ENCODE peak calls at places on chromosomes 7 and 10, in nine cellular contexts. One of them, this sample, is unnamed.

GRCh38 chr10:104614245-104614831 is 26.8 kb upstream of the SORCS3 start:
- DNase-seq in Peyer's patch: no peak
- DNase-seq in psoas muscle: no peak
- DNase-seq in IMR-90: peak
- DNase-seq in endodermal cell: peak
- DNase-seq in neural progenitor cell: peak
- DNase-seq in GM23248: peak
- DNase-seq in cardiac muscle cell: no peak
- DNase-seq in CD4-positive, alpha-beta T cell: no peak
- DNase-seq in this sample: no peak

GRCh38 chr7:129468087-129468486 is 33.9 kb downstream of the STRIP2 start:
- DNase-seq in Peyer's patch: no peak
- DNase-seq in psoas muscle: no peak
- DNase-seq in IMR-90: peak
- DNase-seq in endodermal cell: no peak
- DNase-seq in neural progenitor cell: no peak
- DNase-seq in GM23248: peak
- DNase-seq in cardiac muscle cell: no peak
- DNase-seq in CD4-positive, alpha-beta T cell: no peak
- DNase-seq in this sample: no peak

GRCh38 chr10:77393411-77393810 is 244.2 kb downstream of the KCNMA1 start:
- DNase-seq in Peyer's patch: no peak
- DNase-seq in psoas muscle: no peak
- DNase-seq in IMR-90: no peak
- DNase-seq in endodermal cell: no peak
- DNase-seq in neural progenitor cell: no peak
- DNase-seq in GM23248: no peak
- DNase-seq in cardiac muscle cell: no peak
- DNase-seq in CD4-positive, alpha-beta T cell: no peak
- DNase-seq in this sample: no peak

GRCh38 chr10:121947931-121948330 is 20.1 kb upstream of the ATE1 start:
- DNase-seq in Peyer's patch: no peak
- DNase-seq in psoas muscle: no peak
- DNase-seq in IMR-90: no peak
- DNase-seq in endodermal cell: no peak
- DNase-seq in neural progenitor cell: no peak
- DNase-seq in GM23248: no peak
- DNase-seq in cardiac muscle cell: no peak
- DNase-seq in CD4-positive, alpha-beta T cell: no peak
- DNase-seq in this sample: no peak

GRCh38 chr7:17560966-17561365 is 262.5 kb downstream of the AHR start:
- DNase-seq in Peyer's patch: no peak
- DNase-seq in psoas muscle: no peak
- DNase-seq in IMR-90: no peak
- DNase-seq in endodermal cell: no peak
- DNase-seq in neural progenitor cell: no peak
- DNase-seq in GM23248: no peak
- DNase-seq in cardiac muscle cell: no peak
- DNase-seq in CD4-positive, alpha-beta T cell: no peak
- DNase-seq in this sample: no peak

GRCh38 chr7:157576415-157576814 is 239.6 kb downstream of the DNAJB6 start:
- DNase-seq in Peyer's patch: peak
- DNase-seq in psoas muscle: no peak
- DNase-seq in IMR-90: no peak
- DNase-seq in endodermal cell: no peak
- DNase-seq in neural progenitor cell: no peak
- DNase-seq in GM23248: no peak
- DNase-seq in cardiac muscle cell: no peak
- DNase-seq in CD4-positive, alpha-beta T cell: peak
- DNase-seq in this sample: no peak

GRCh38 chr7:103797647-103798307 is 191.7 kb downstream of the RELN start:
- DNase-seq in Peyer's patch: no peak
- DNase-seq in psoas muscle: no peak
- DNase-seq in IMR-90: no peak
- DNase-seq in endodermal cell: no peak
- DNase-seq in neural progenitor cell: no peak
- DNase-seq in GM23248: no peak
- DNase-seq in cardiac muscle cell: no peak
- DNase-seq in CD4-positive, alpha-beta T cell: no peak
- DNase-seq in this sample: no peak

GRCh38 chr7:44114586-44115310 is 8.6 kb downstream of the POLD2 start:
- DNase-seq in Peyer's patch: no peak
- DNase-seq in psoas muscle: peak
- DNase-seq in IMR-90: no peak
- DNase-seq in endodermal cell: no peak
- DNase-seq in neural progenitor cell: no peak
- DNase-seq in GM23248: no peak
- DNase-seq in cardiac muscle cell: no peak
- DNase-seq in CD4-positive, alpha-beta T cell: no peak
- DNase-seq in this sample: peak

GRCh38 chr7:107592361-107593024 is 12.4 kb downstream of the BCAP29 start:
- DNase-seq in Peyer's patch: no peak
- DNase-seq in psoas muscle: no peak
- DNase-seq in IMR-90: peak
- DNase-seq in endodermal cell: no peak
- DNase-seq in neural progenitor cell: no peak
- DNase-seq in GM23248: peak
- DNase-seq in cardiac muscle cell: no peak
- DNase-seq in CD4-positive, alpha-beta T cell: no peak
- DNase-seq in this sample: no peak

GRCh38 chr10:80207768-80208385 is 2.5 kb upstream of the ANXA11 start:
- DNase-seq in Peyer's patch: no peak
- DNase-seq in psoas muscle: no peak
- DNase-seq in IMR-90: no peak
- DNase-seq in endodermal cell: no peak
- DNase-seq in neural progenitor cell: no peak
- DNase-seq in GM23248: no peak
- DNase-seq in cardiac muscle cell: no peak
- DNase-seq in CD4-positive, alpha-beta T cell: no peak
- DNase-seq in this sample: no peak

GRCh38 chr10:47306429-47307210 is 6.6 kb downstream of the GDF10 start:
- DNase-seq in Peyer's patch: no peak
- DNase-seq in psoas muscle: no peak
- DNase-seq in IMR-90: no peak
- DNase-seq in endodermal cell: no peak
- DNase-seq in neural progenitor cell: no peak
- DNase-seq in GM23248: no peak
- DNase-seq in cardiac muscle cell: no peak
- DNase-seq in CD4-positive, alpha-beta T cell: no peak
- DNase-seq in this sample: no peak

GRCh38 chr7:27784399-27785053 is 44.6 kb downstream of the TAX1BP1 start:
- DNase-seq in Peyer's patch: no peak
- DNase-seq in psoas muscle: no peak
- DNase-seq in IMR-90: peak
- DNase-seq in endodermal cell: no peak
- DNase-seq in neural progenitor cell: peak
- DNase-seq in GM23248: peak
- DNase-seq in cardiac muscle cell: peak
- DNase-seq in CD4-positive, alpha-beta T cell: no peak
- DNase-seq in this sample: no peak

DNA sequence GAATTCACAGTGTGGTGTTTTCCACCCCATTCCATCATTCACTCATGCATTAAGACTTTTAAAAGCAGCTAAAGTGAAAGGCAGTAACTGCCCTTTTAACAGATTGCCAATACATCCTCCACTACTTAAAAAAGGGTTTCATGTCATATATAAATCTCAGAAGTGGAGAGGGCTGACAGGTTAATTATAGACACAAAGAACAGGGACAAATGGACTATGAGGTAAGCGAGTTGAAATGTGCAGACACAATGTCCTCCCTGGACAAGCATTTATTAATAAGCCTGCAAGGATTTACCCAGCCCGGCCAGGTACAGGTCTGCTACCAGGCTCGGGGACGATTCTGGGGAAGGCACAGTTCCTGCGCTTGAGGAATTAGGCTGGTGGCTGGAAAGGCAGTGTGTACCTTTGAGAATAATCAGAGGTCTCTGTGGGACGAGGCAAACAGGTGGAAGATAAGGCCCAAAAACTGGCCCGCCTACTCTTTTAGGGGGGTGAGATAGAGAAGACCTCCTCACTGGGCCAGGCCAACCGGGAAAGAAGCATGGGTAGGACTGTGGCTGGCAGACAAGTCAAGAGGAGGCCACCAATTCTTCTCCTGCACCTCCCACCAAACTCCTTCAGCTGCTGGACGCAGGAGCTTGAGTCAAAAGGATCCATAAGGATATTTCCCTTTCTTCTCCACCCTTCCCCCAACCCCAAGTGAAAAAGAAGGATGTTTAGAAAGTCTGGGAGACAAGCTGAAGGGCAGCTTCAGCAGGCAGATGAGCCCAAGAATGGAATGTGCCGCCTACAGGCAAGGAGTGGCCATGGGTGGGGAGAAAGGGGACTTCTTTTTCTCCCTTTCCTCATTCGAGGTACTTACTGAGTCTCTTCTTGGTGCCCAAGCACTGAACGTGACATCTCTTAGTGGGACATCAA is 1.5 kb downstream of the PDLIM1 start:
- DNase-seq in Peyer's patch: peak
- DNase-seq in psoas muscle: peak
- DNase-seq in IMR-90: no peak
- DNase-seq in endodermal cell: peak
- DNase-seq in neural progenitor cell: peak
- DNase-seq in GM23248: peak
- DNase-seq in cardiac muscle cell: no peak
- DNase-seq in CD4-positive, alpha-beta T cell: no peak
- DNase-seq in this sample: no peak
- H3K27ac ChIP-seq in Peyer's patch: peak
- H3K27ac ChIP-seq in psoas muscle: peak
- H3K27ac ChIP-seq in IMR-90: peak
- H3K27ac ChIP-seq in endodermal cell: no peak
- H3K27ac ChIP-seq in neural progenitor cell: no peak
- H3K27ac ChIP-seq in GM23248: no peak
- H3K27ac ChIP-seq in cardiac muscle cell: peak
- H3K27ac ChIP-seq in CD4-positive, alpha-beta T cell: no peak
- H3K27ac ChIP-seq in this sample: no peak

DNA sequence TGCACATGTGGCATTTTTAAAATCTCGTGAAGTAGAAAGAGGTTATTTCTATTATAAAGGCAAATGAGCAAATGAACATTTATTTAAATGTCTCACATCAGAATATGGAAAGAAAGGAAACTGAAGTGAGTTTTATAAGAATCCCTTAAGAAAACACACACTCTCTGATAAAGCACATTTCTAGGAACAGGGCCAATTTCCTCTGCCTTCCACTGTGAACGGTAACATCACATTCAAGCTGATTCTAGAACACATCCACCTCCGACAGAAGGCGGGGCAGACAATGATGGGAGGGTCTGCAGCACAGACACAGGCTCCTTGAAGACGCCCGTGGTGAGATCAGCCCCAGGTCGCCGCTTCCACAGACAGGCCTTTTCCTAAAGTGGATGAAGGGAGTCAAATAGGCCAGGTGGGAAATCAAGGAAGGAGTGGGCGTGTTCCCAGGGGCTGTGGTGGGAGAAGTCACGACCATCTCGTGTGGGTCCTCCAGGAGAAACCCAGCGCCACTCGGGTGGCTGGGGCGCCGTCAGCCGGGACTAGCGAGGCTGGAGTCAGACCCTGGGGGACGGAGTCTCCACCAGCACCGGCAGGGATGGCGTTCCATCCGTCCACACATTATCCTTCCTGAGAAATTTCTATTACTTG is 31.1 kb downstream of the PITRM1 start:
- DNase-seq in Peyer's patch: no peak
- DNase-seq in psoas muscle: no peak
- DNase-seq in IMR-90: peak
- DNase-seq in endodermal cell: no peak
- DNase-seq in neural progenitor cell: no peak
- DNase-seq in GM23248: no peak
- DNase-seq in cardiac muscle cell: no peak
- DNase-seq in CD4-positive, alpha-beta T cell: no peak
- DNase-seq in this sample: no peak
- H3K27ac ChIP-seq in Peyer's patch: no peak
- H3K27ac ChIP-seq in psoas muscle: no peak
- H3K27ac ChIP-seq in IMR-90: no peak
- H3K27ac ChIP-seq in endodermal cell: no peak
- H3K27ac ChIP-seq in neural progenitor cell: no peak
- H3K27ac ChIP-seq in GM23248: no peak
- H3K27ac ChIP-seq in cardiac muscle cell: peak
- H3K27ac ChIP-seq in CD4-positive, alpha-beta T cell: no peak
- H3K27ac ChIP-seq in this sample: no peak

DNA sequence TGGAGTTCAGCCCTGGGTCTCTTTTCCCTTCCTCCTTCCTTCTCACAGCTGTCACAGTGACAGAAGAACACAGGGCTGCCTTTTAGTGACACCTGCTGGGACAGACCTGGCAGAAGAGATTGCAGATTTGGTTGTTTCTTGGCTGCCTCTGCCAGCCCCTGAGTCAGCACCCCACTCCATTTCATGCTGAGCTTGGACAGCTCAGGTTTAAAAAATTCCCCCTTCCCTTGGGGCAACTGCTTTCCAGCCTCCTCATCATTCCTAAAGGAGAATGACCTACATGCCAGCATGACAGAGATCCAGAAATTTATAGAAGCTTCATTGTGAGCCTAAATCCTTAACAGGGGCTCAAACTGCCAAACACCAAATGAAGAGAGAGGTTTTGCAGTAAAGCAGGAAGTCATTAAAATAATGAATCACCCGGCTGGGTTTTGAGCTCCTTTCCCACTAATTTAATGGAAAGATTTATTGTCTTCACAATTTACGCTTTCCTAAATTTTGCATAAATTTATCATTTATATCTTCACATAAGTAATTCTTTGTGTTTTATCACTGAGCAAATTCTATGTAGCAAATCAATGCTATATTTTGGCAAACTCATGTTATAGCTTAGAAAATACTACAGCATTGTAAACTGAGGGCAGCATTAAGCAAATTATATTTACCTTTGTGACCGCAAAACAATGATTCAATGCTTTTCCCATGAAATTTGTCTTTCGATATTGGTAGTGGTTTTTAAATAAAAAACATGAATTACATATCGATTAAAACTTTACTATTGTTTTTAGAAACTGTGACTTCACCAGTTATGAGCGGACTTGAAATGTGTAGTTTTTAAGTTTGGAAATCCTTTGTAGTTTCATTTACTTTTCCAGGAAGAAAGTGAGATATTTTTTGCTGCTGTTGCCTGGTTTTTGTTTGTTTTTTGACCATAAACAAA is 399.5 kb upstream of the ANKRD30A start:
- DNase-seq in Peyer's patch: no peak
- DNase-seq in psoas muscle: peak
- DNase-seq in IMR-90: peak
- DNase-seq in endodermal cell: peak
- DNase-seq in neural progenitor cell: peak
- DNase-seq in GM23248: peak
- DNase-seq in cardiac muscle cell: peak
- DNase-seq in CD4-positive, alpha-beta T cell: no peak
- DNase-seq in this sample: no peak
- H3K27ac ChIP-seq in Peyer's patch: no peak
- H3K27ac ChIP-seq in psoas muscle: no peak
- H3K27ac ChIP-seq in IMR-90: no peak
- H3K27ac ChIP-seq in endodermal cell: peak
- H3K27ac ChIP-seq in neural progenitor cell: no peak
- H3K27ac ChIP-seq in GM23248: peak
- H3K27ac ChIP-seq in cardiac muscle cell: no peak
- H3K27ac ChIP-seq in CD4-positive, alpha-beta T cell: no peak
- H3K27ac ChIP-seq in this sample: no peak

DNA sequence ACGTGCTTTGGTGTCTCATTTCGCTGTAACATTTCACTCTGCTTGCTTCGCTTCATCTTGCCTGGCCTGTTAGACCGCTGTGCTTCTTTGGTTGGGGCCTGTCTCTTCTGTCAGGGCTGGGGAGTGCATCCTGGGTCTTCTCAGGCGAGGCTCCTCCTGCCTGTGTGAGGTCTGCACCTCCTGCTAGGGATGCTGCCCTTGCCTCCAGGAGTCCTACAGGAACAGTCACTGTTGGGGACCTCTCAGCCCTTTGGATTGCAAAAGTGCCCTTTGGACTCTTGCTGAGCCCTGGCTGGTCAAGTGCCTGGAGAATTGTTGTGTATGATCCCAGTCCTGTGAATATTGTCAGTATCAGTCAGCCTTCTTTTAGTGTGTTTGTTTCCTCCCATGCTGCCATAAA is 84.0 kb downstream of the MDFIC start:
- DNase-seq in Peyer's patch: no peak
- DNase-seq in psoas muscle: no peak
- DNase-seq in IMR-90: no peak
- DNase-seq in endodermal cell: peak
- DNase-seq in neural progenitor cell: peak
- DNase-seq in GM23248: no peak
- DNase-seq in cardiac muscle cell: no peak
- DNase-seq in CD4-positive, alpha-beta T cell: no peak
- DNase-seq in this sample: no peak
- H3K27ac ChIP-seq in Peyer's patch: no peak
- H3K27ac ChIP-seq in psoas muscle: no peak
- H3K27ac ChIP-seq in IMR-90: no peak
- H3K27ac ChIP-seq in endodermal cell: no peak
- H3K27ac ChIP-seq in neural progenitor cell: no peak
- H3K27ac ChIP-seq in GM23248: no peak
- H3K27ac ChIP-seq in cardiac muscle cell: no peak
- H3K27ac ChIP-seq in CD4-positive, alpha-beta T cell: no peak
- H3K27ac ChIP-seq in this sample: no peak

This sample was measured in substantia nigra.